ENCODE peak calls at places on chromosomes 7 and 10, in nine cellular contexts. E is fibroblast of villous mesenchyme; I is GM19239; D is activated CD8-positive, alpha-beta T cell treated with anti-CD3 and anti-CD28 coated beads for 36 hours; Z is lower leg skin; L is NCI-H524; W is retina; N is heart left ventricle; S is SW480. X is an unnamed sample.

GRCh38 chr7:159141660-159142059 is 3.0 kb downstream of the VIPR2 start:
- DNase-seq in D (no peak), S (no peak), E (no peak), N (peak), I (no peak), Z (peak), L (no peak), W (peak), X (no peak)

GRCh38 chr7:91082038-91082437 is 182.2 kb upstream of the FZD1 start:
- DNase-seq in N (no peak), E (peak), D (no peak), S (no peak), Z (no peak), I (no peak), W (no peak), L (no peak), X (no peak)

GRCh38 chr10:12489357-12489756 is 140.0 kb downstream of the CAMK1D start:
- DNase-seq in Z (no peak), N (no peak), W (no peak), E (no peak), D (no peak), L (no peak), I (no peak), S (no peak), X (no peak)

GRCh38 chr10:27252267-27253000 is 11.8 kb upstream of the ACBD5 start:
- DNase-seq in W (peak), N (peak), Z (peak), I (peak), L (no peak), D (peak), E (peak), S (peak), X (no peak)

GRCh38 chr10:44462338-44462914 is 77.5 kb upstream of the CXCL12 start:
- DNase-seq in D (no peak), Z (no peak), I (no peak), S (no peak), W (no peak), N (no peak), L (no peak), E (no peak), X (no peak)

GRCh38 chr10:84846646-84847045 is 518.3 kb downstream of the CCSER2 start:
- DNase-seq in N (no peak), Z (no peak), D (no peak), W (no peak), S (no peak), I (no peak), E (no peak), L (no peak), X (no peak)

GRCh38 chr7:99806839-99807478 is 20.9 kb upstream of the CYP3A43 start:
- DNase-seq in E (no peak), S (no peak), N (no peak), D (no peak), L (no peak), I (no peak), Z (no peak), W (no peak), X (no peak)

GRCh38 chr10:46525177-46525823 is 31.2 kb downstream of the GPRIN2 start:
- DNase-seq in L (no peak), I (no peak), Z (peak), S (peak), E (peak), N (no peak), W (no peak), D (peak), X (no peak)

GRCh38 chr7:44645696-44646095 is 39.3 kb downstream of the OGDH start:
- DNase-seq in E (no peak), W (no peak), L (no peak), N (no peak), I (no peak), Z (peak), D (no peak), S (no peak), X (no peak)

GRCh38 chr10:126013489-126014281 is 117.3 kb downstream of the FANK1 start:
- DNase-seq in S (peak), L (no peak), E (peak), N (no peak), W (no peak), I (no peak), D (peak), Z (no peak), X (no peak)